ENCODE peak calls at places on chromosome 1, in six cellular contexts. Z is A549, M is stomach, X is upper lobe of left lung, L is tibial nerve, H is esophagus muscularis mucosa. Q is an unnamed sample.

GRCh38 chr1:5974631-5975030 is 17.6 kb downstream of the NPHP4 start:
- DNase-seq in Z (no peak), M (no peak), X (no peak), L (no peak), H (no peak), Q (no peak)

GRCh38 chr1:54310439-54311328 is 95.5 kb downstream of the SSBP3 start:
- DNase-seq in Z (peak), M (peak), X (peak), L (peak), H (no peak), Q (peak)

GRCh38 chr1:27554777-27555699 is 48.9 kb downstream of the AHDC1 start:
- DNase-seq in Z (no peak), M (no peak), X (no peak), L (peak), H (no peak), Q (no peak)

GRCh38 chr1:68791800-68792199 is 294.9 kb upstream of the DEPDC1 start:
- DNase-seq in Z (no peak), M (no peak), X (no peak), L (no peak), H (no peak), Q (no peak)

GRCh38 chr1:247204177-247204647 is 32.4 kb upstream of the ZNF124 start:
- DNase-seq in Z (no peak), M (no peak), X (no peak), L (no peak), H (no peak), Q (no peak)

GRCh38 chr1:115274467-115274866 is 63.6 kb downstream of the NGF start:
- DNase-seq in Z (no peak), M (no peak), X (no peak), L (no peak), H (no peak), Q (no peak)

GRCh38 chr1:154809436-154810413 is 60.4 kb downstream of the KCNN3 start:
- DNase-seq in Z (peak), M (no peak), X (no peak), L (no peak), H (no peak), Q (no peak)

GRCh38 chr1:9867408-9868243 is 42.4 kb downstream of the CTNNBIP1 start:
- DNase-seq in Z (peak), M (peak), X (peak), L (peak), H (peak), Q (peak)

GRCh38 chr1:41774486-41774990 is 144.2 kb downstream of the HIVEP3 start:
- DNase-seq in Z (no peak), M (no peak), X (no peak), L (no peak), H (no peak), Q (no peak)

GRCh38 chr1:41775961-41776585 is 142.6 kb downstream of the HIVEP3 start:
- DNase-seq in Z (no peak), M (no peak), X (no peak), L (no peak), H (no peak), Q (no peak)

GRCh38 chr1:41773842-41774241 is 144.9 kb downstream of the HIVEP3 start:
- DNase-seq in Z (no peak), M (no peak), X (no peak), L (no peak), H (no peak), Q (no peak)

GRCh38 chr1:41779350-41779749 is 139.4 kb downstream of the HIVEP3 start:
- DNase-seq in Z (no peak), M (no peak), X (no peak), L (no peak), H (no peak), Q (no peak)

DNA sequence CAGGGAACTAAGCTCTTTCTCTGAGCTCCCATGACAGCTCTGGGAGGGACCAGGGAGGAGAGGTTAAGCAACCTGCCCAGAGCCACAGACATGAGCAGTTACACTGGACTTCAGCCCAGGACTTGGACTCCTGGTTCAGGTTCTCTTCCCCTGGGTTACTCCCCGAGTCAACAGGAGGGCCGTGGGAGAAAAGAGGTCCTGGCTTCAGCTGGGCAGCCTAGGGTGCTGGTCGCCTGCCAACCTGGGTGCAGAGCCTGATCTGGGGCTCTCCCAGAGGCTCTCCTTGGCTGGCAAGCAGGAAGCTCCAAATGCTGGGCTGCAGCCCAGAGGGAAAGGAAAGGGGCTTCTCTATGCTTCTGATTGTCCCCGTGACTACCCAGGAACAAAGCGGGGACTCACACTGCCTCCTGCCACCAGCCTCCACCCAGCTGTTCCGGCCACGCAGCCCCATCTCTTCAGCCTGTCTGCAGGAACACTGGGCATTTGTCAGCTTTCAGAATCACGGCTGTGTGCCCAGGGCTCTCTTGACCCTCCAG is 141.8 kb downstream of the HIVEP3 start:
- DNase-seq in Z (no peak), M (peak), X (peak), L (no peak), H (no peak), Q (no peak)
- TF ChIP-seq EP300 in Z (no peak), M (no peak), X (no peak), L (no peak), H (no peak), Q (no peak)

GRCh38 chr1:88658419-88658818 is 25.7 kb upstream of the PKN2 start:
- DNase-seq in Z (no peak), M (no peak), X (no peak), L (no peak), H (no peak), Q (no peak)

GRCh38 chr1:88659552-88659951 is 24.5 kb upstream of the PKN2 start:
- DNase-seq in Z (no peak), M (no peak), X (no peak), L (no peak), H (no peak), Q (no peak)

GRCh38 chr1:88650676-88651418 is 33.2 kb upstream of the PKN2 start:
- DNase-seq in Z (no peak), M (no peak), X (no peak), L (no peak), H (no peak), Q (no peak)

GRCh38 chr1:88655685-88656299 is 28.3 kb upstream of the PKN2 start:
- DNase-seq in Z (no peak), M (no peak), X (no peak), L (no peak), H (no peak), Q (no peak)

DNA sequence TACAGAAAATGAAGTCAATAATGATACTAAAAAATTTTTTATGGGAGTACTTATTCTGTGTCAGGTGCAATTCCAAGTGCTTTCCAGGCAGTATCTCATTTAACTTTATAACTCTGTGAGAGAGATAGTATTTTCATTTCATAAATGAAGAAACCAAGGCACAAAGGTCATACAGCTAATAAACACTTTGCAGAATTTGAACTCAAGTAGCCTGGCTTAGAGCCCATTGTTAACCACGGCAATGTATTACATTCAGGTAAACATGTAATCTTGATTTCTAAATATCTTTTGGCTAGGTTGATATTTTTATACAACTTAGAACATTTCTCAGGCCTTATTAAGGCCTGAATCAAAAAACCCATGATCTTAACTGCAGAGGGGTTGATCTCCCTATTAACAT is 28.9 kb upstream of the PKN2 start:
- DNase-seq in Z (no peak), M (no peak), X (no peak), L (no peak), H (no peak), Q (no peak)
- H3K4me3 ChIP-seq in Z (no peak), M (no peak), X (no peak), L (no peak), H (no peak), Q (no peak)

GRCh38 chr1:234620272-234620711 is 10.3 kb upstream of the IRF2BP2 start:
- DNase-seq in Z (no peak), M (no peak), X (no peak), L (no peak), H (no peak), Q (no peak)

GRCh38 chr1:234619071-234619480 is 9.1 kb upstream of the IRF2BP2 start:
- DNase-seq in Z (no peak), M (no peak), X (no peak), L (no peak), H (no peak), Q (no peak)

GRCh38 chr1:234619794-234620247 is 9.8 kb upstream of the IRF2BP2 start:
- DNase-seq in Z (no peak), M (no peak), X (no peak), L (no peak), H (no peak), Q (no peak)

GRCh38 chr1:234621657-234622335 is 11.8 kb upstream of the IRF2BP2 start:
- DNase-seq in Z (no peak), M (no peak), X (no peak), L (no peak), H (no peak), Q (no peak)

GRCh38 chr1:234620786-234621468 is 10.9 kb upstream of the IRF2BP2 start:
- DNase-seq in Z (no peak), M (no peak), X (no peak), L (no peak), H (no peak), Q (no peak)
- TF ChIP-seq EP300 in Z (no peak), M (no peak), X (no peak), L (no peak), H (no peak), Q (no peak)

GRCh38 chr1:36155560-36156328 is at the start of gene MAP7D1:
- DNase-seq in Z (peak), M (peak), X (peak), L (peak), H (peak), Q (peak)

GRCh38 chr1:36156329-36157114 is 562 bp downstream of the MAP7D1 start:
- DNase-seq in Z (peak), M (peak), X (peak), L (peak), H (no peak), Q (peak)

GRCh38 chr1:36153476-36153875 is 2.5 kb upstream of the MAP7D1 start:
- DNase-seq in Z (no peak), M (no peak), X (no peak), L (no peak), H (no peak), Q (no peak)

GRCh38 chr1:36154765-36155559 is 998 bp upstream of the MAP7D1 start:
- DNase-seq in Z (no peak), M (no peak), X (no peak), L (no peak), H (no peak), Q (peak)

DNA sequence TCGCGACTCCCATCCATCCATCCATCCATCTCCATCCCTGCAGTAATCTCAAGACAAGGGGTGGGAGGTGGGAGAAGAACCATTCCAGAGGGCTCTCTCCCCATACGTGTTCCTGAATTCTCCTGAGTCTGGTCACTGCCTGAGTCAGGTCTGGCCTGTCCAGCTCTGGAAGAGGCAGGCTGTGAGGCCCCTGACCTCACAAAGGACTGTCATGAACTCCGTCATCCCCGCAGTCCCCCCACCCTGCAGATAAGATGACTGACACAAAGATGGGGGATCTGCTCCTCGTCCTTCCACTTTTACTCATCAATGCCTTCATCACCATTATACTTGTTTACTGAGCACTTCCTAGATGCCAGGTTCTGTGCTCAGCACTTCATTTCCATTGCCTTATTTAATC is 1.6 kb upstream of the MAP7D1 start:
- DNase-seq in Z (no peak), M (no peak), X (no peak), L (no peak), H (no peak), Q (no peak)
- H3K4me3 ChIP-seq in Z (no peak), M (no peak), X (no peak), L (no peak), H (no peak), Q (no peak)

GRCh38 chr1:14479865-14480264 is 118.6 kb upstream of the KAZN start:
- DNase-seq in Z (no peak), M (no peak), X (no peak), L (no peak), H (no peak), Q (no peak)
- TF ChIP-seq EP300 in Z (no peak), M (no peak), X (no peak), L (no peak), H (no peak), Q (no peak)

Q was measured in transverse colon.